ENCODE peak calls at places on chromosome 1, in seven cellular contexts. One of them, this sample, is unnamed.

GRCh38 chr1:90725341-90725960 is 8.3 kb upstream of the BARHL2 start:
- DNase-seq in endothelial cell: peak; percentile 53
- DNase-seq in stimulated activated CD4-positive, alpha-beta T cell treated with anti-CD3 and anti-CD28 coated beads, Interleukin-15, amount 100 ng/mL, for 1 hour: no peak
- DNase-seq in aorta: no peak
- DNase-seq in activated naive CD4-positive, alpha-beta T cell treated with anti-CD3 and anti-CD28 coated beads, Interleukin-2, amount 10 ng/mL, durations not matched to agents 7 days and 5 days: no peak
- DNase-seq in activated CD4-positive, alpha-beta T cell treated with anti-CD3 and anti-CD28 coated beads, Interleukin-2, amount 50 U/mL, for 1 hour: no peak
- DNase-seq in stromal cell of bone marrow: no peak
- DNase-seq in this sample: no peak

GRCh38 chr1:233907139-233907538 is 2.7 kb downstream of the SLC35F3 start:
- DNase-seq in aorta: no peak
- DNase-seq in stromal cell of bone marrow: no peak
- DNase-seq in activated CD4-positive, alpha-beta T cell treated with anti-CD3 and anti-CD28 coated beads, Interleukin-2, amount 50 U/mL, for 1 hour: no peak
- DNase-seq in activated naive CD4-positive, alpha-beta T cell treated with anti-CD3 and anti-CD28 coated beads, Interleukin-2, amount 10 ng/mL, durations not matched to agents 7 days and 5 days: no peak
- DNase-seq in stimulated activated CD4-positive, alpha-beta T cell treated with anti-CD3 and anti-CD28 coated beads, Interleukin-15, amount 100 ng/mL, for 1 hour: no peak
- DNase-seq in endothelial cell: no peak
- DNase-seq in this sample: no peak

GRCh38 chr1:33244143-33244808 is 12.0 kb upstream of the ZNF362 start:
- DNase-seq in activated CD4-positive, alpha-beta T cell treated with anti-CD3 and anti-CD28 coated beads, Interleukin-2, amount 50 U/mL, for 1 hour: no peak
- DNase-seq in activated naive CD4-positive, alpha-beta T cell treated with anti-CD3 and anti-CD28 coated beads, Interleukin-2, amount 10 ng/mL, durations not matched to agents 7 days and 5 days: no peak
- DNase-seq in stromal cell of bone marrow: no peak
- DNase-seq in aorta: no peak
- DNase-seq in stimulated activated CD4-positive, alpha-beta T cell treated with anti-CD3 and anti-CD28 coated beads, Interleukin-15, amount 100 ng/mL, for 1 hour: no peak
- DNase-seq in endothelial cell: no peak
- DNase-seq in this sample: no peak

GRCh38 chr1:9438431-9439073 is 100.7 kb upstream of the SLC25A33 start:
- DNase-seq in aorta: peak; percentile 80
- DNase-seq in stromal cell of bone marrow: peak; percentile 88
- DNase-seq in stimulated activated CD4-positive, alpha-beta T cell treated with anti-CD3 and anti-CD28 coated beads, Interleukin-15, amount 100 ng/mL, for 1 hour: no peak
- DNase-seq in activated naive CD4-positive, alpha-beta T cell treated with anti-CD3 and anti-CD28 coated beads, Interleukin-2, amount 10 ng/mL, durations not matched to agents 7 days and 5 days: no peak
- DNase-seq in activated CD4-positive, alpha-beta T cell treated with anti-CD3 and anti-CD28 coated beads, Interleukin-2, amount 50 U/mL, for 1 hour: no peak
- DNase-seq in endothelial cell: no peak
- DNase-seq in this sample: no peak

GRCh38 chr1:225565845-225566244 is 87.1 kb downstream of the ENAH start:
- DNase-seq in activated CD4-positive, alpha-beta T cell treated with anti-CD3 and anti-CD28 coated beads, Interleukin-2, amount 50 U/mL, for 1 hour: no peak
- DNase-seq in stromal cell of bone marrow: peak; percentile 88
- DNase-seq in activated naive CD4-positive, alpha-beta T cell treated with anti-CD3 and anti-CD28 coated beads, Interleukin-2, amount 10 ng/mL, durations not matched to agents 7 days and 5 days: no peak
- DNase-seq in endothelial cell: no peak
- DNase-seq in aorta: no peak
- DNase-seq in stimulated activated CD4-positive, alpha-beta T cell treated with anti-CD3 and anti-CD28 coated beads, Interleukin-15, amount 100 ng/mL, for 1 hour: no peak
- DNase-seq in this sample: no peak

GRCh38 chr1:145885738-145886287 is at the start of gene ANKRD35:
- DNase-seq in activated CD4-positive, alpha-beta T cell treated with anti-CD3 and anti-CD28 coated beads, Interleukin-2, amount 50 U/mL, for 1 hour: peak; percentile 86
- DNase-seq in stromal cell of bone marrow: peak; percentile 45
- DNase-seq in endothelial cell: peak; percentile 74
- DNase-seq in aorta: peak; percentile 90
- DNase-seq in stimulated activated CD4-positive, alpha-beta T cell treated with anti-CD3 and anti-CD28 coated beads, Interleukin-15, amount 100 ng/mL, for 1 hour: peak; percentile 82
- DNase-seq in activated naive CD4-positive, alpha-beta T cell treated with anti-CD3 and anti-CD28 coated beads, Interleukin-2, amount 10 ng/mL, durations not matched to agents 7 days and 5 days: peak; percentile 95
- DNase-seq in this sample: peak; percentile 76

GRCh38 chr1:102550729-102551384 is 554.1 kb upstream of the OLFM3 start:
- DNase-seq in stimulated activated CD4-positive, alpha-beta T cell treated with anti-CD3 and anti-CD28 coated beads, Interleukin-15, amount 100 ng/mL, for 1 hour: no peak
- DNase-seq in activated CD4-positive, alpha-beta T cell treated with anti-CD3 and anti-CD28 coated beads, Interleukin-2, amount 50 U/mL, for 1 hour: no peak
- DNase-seq in endothelial cell: peak; percentile 36
- DNase-seq in stromal cell of bone marrow: peak; percentile 19
- DNase-seq in activated naive CD4-positive, alpha-beta T cell treated with anti-CD3 and anti-CD28 coated beads, Interleukin-2, amount 10 ng/mL, durations not matched to agents 7 days and 5 days: no peak
- DNase-seq in aorta: no peak
- DNase-seq in this sample: no peak

GRCh38 chr1:201126832-201127754 is at the start of gene ASCL5:
- DNase-seq in activated naive CD4-positive, alpha-beta T cell treated with anti-CD3 and anti-CD28 coated beads, Interleukin-2, amount 10 ng/mL, durations not matched to agents 7 days and 5 days: no peak
- DNase-seq in aorta: no peak
- DNase-seq in stimulated activated CD4-positive, alpha-beta T cell treated with anti-CD3 and anti-CD28 coated beads, Interleukin-15, amount 100 ng/mL, for 1 hour: no peak
- DNase-seq in activated CD4-positive, alpha-beta T cell treated with anti-CD3 and anti-CD28 coated beads, Interleukin-2, amount 50 U/mL, for 1 hour: no peak
- DNase-seq in endothelial cell: no peak
- DNase-seq in stromal cell of bone marrow: no peak
- DNase-seq in this sample: no peak

GRCh38 chr1:245788269-245788668 is 633.5 kb downstream of the KIF26B start:
- DNase-seq in aorta: no peak
- DNase-seq in activated CD4-positive, alpha-beta T cell treated with anti-CD3 and anti-CD28 coated beads, Interleukin-2, amount 50 U/mL, for 1 hour: no peak
- DNase-seq in activated naive CD4-positive, alpha-beta T cell treated with anti-CD3 and anti-CD28 coated beads, Interleukin-2, amount 10 ng/mL, durations not matched to agents 7 days and 5 days: no peak
- DNase-seq in endothelial cell: no peak
- DNase-seq in stromal cell of bone marrow: peak; percentile 91
- DNase-seq in stimulated activated CD4-positive, alpha-beta T cell treated with anti-CD3 and anti-CD28 coated beads, Interleukin-15, amount 100 ng/mL, for 1 hour: no peak
- DNase-seq in this sample: no peak

GRCh38 chr1:201582261-201582951 is 43.5 kb downstream of the NAV1 start:
- DNase-seq in activated naive CD4-positive, alpha-beta T cell treated with anti-CD3 and anti-CD28 coated beads, Interleukin-2, amount 10 ng/mL, durations not matched to agents 7 days and 5 days: no peak
- DNase-seq in endothelial cell: no peak
- DNase-seq in aorta: peak; percentile 61
- DNase-seq in activated CD4-positive, alpha-beta T cell treated with anti-CD3 and anti-CD28 coated beads, Interleukin-2, amount 50 U/mL, for 1 hour: no peak
- DNase-seq in stromal cell of bone marrow: peak; percentile 88
- DNase-seq in stimulated activated CD4-positive, alpha-beta T cell treated with anti-CD3 and anti-CD28 coated beads, Interleukin-15, amount 100 ng/mL, for 1 hour: no peak
- DNase-seq in this sample: no peak